ENCODE peak calls at places on chromosomes 6 and 20, in six cellular contexts. H is activated T-cell treated with anti-CD3 and anti-CD28 coated beads for 1 hour, M is ovary, C is dorsolateral prefrontal cortex, N is CD14-positive monocyte, V is Calu3. I is an unnamed sample.

GRCh38 chr20:57788936-57789613 is 79.3 kb upstream of the PMEPA1 start:
- DNase-seq in C (no peak), M (no peak), H (no peak), V (no peak), N (no peak), I (peak)

GRCh38 chr20:51767867-51768758 is at the start of gene ATP9A:
- DNase-seq in V (peak), C (peak), N (no peak), H (no peak), M (peak), I (peak)

GRCh38 chr20:51338692-51339440 is 203.7 kb downstream of the NFATC2 start:
- DNase-seq in V (no peak), M (no peak), N (no peak), H (no peak), C (no peak), I (no peak)

GRCh38 chr6:166971271-166971670 is 14.9 kb upstream of the RNASET2 start:
- DNase-seq in N (no peak), M (no peak), C (no peak), H (no peak), V (no peak), I (no peak)

GRCh38 chr20:39909447-39909846 is 779.6 kb downstream of the MAFB start:
- DNase-seq in C (no peak), V (no peak), N (no peak), H (no peak), M (no peak), I (peak)

GRCh38 chr6:40796280-40797223 is 209.4 kb upstream of the LRFN2 start:
- DNase-seq in M (no peak), H (no peak), C (no peak), V (no peak), N (no peak), I (no peak)

GRCh38 chr6:45899683-45899946 is 116.0 kb downstream of the CLIC5 start:
- DNase-seq in C (no peak), V (no peak), N (no peak), H (no peak), M (no peak), I (no peak)

GRCh38 chr6:116265081-116265829 is 11.4 kb upstream of the TSPYL4 start:
- DNase-seq in C (no peak), M (no peak), V (no peak), N (no peak), H (no peak), I (peak)

GRCh38 chr6:50952092-50952932 is 133.6 kb downstream of the TFAP2B start:
- DNase-seq in V (no peak), N (no peak), C (no peak), M (no peak), H (no peak), I (no peak)

GRCh38 chr6:159390384-159390783 is 221.2 kb downstream of the FNDC1 start:
- DNase-seq in N (no peak), H (no peak), M (no peak), V (no peak), C (no peak), I (no peak)

GRCh38 chr6:144066745-144067484 is 28.5 kb downstream of the SF3B5 start:
- DNase-seq in N (no peak), H (no peak), M (no peak), V (no peak), C (no peak), I (no peak)

GRCh38 chr20:7650481-7650880 is 289.8 kb downstream of the HAO1 start:
- DNase-seq in N (no peak), V (no peak), M (no peak), C (no peak), H (no peak), I (no peak)

GRCh38 chr6:166494757-166495486 is 91.6 kb downstream of the RAMACL start:
- DNase-seq in N (no peak), V (no peak), H (no peak), M (no peak), C (peak), I (peak)

GRCh38 chr20:15475483-15475882 is 1097.8 kb downstream of the KIF16B start:
- DNase-seq in C (peak), V (peak), M (no peak), N (no peak), H (no peak), I (no peak)